ENCODE peak calls at places on chromosomes 2 and 18, in nine cellular contexts. B, Z, O, A, N, H, D, X and U are unnamed samples.
A peak's percentile ranks its signal among the peaks of the same experiment; 100 is the strongest.

GRCh38 chr2:36695746-36696415 is 626 bp upstream of the VIT start:
- DNase-seq in A (no peak), B (peak; percentile 78), H (no peak), N (no peak), Z (no peak), D (peak; percentile 86), O (peak; percentile 73), X (no peak), U (peak; percentile 65)

GRCh38 chr2:172226244-172227061 is 123.8 kb upstream of the DLX2 start:
- DNase-seq in X (no peak), A (no peak), N (peak; percentile 79), Z (no peak), H (no peak), D (no peak), O (no peak), B (no peak), U (no peak)

GRCh38 chr2:112159454-112159921 is 21.3 kb downstream of the FBLN7 start:
- DNase-seq in D (no peak), O (no peak), H (no peak), A (no peak), N (no peak), X (no peak), Z (no peak), B (no peak), U (no peak)

GRCh38 chr18:48124857-48125626 is 194.6 kb upstream of the SMAD2 start:
- DNase-seq in N (no peak), B (no peak), D (no peak), Z (no peak), A (no peak), X (no peak), H (no peak), O (no peak), U (no peak)

GRCh38 chr18:35478520-35479435 is 19.0 kb downstream of the INO80C start:
- DNase-seq in N (no peak), D (peak; percentile 95), O (peak; percentile 86), H (peak; percentile 6), Z (no peak), B (peak; percentile 91), X (no peak), A (peak; percentile 60), U (peak; percentile 79)

GRCh38 chr18:37424507-37424906 is 141.1 kb downstream of the CELF4 start:
- DNase-seq in O (no peak), X (no peak), Z (no peak), D (no peak), H (no peak), N (no peak), B (peak; percentile 77), A (no peak), U (no peak)

GRCh38 chr2:166375736-166376487 is at the start of gene SCN9A:
- DNase-seq in B (peak; percentile 51), A (peak; percentile 4), N (peak; percentile 81), X (peak; percentile 25), Z (no peak), D (peak; percentile 85), O (peak; percentile 72), H (peak; percentile 57), U (peak; percentile 89)

GRCh38 chr2:99101697-99102096 is 39.8 kb upstream of the C2orf15 start:
- DNase-seq in A (no peak), B (peak; percentile 42), Z (peak; percentile 74), D (peak; percentile 7), H (no peak), N (no peak), X (no peak), O (peak; percentile 3), U (no peak)

GRCh38 chr2:184006998-184007397 is 591.3 kb upstream of the ZNF804A start:
- DNase-seq in B (no peak), D (no peak), N (peak; percentile 54), O (no peak), A (no peak), Z (no peak), X (no peak), H (no peak), U (no peak)

GRCh38 chr2:42663106-42663755 is 94.8 kb downstream of the MTA3 start:
- DNase-seq in B (peak; percentile 62), D (peak; percentile 83), A (peak; percentile 35), N (peak; percentile 66), O (peak; percentile 77), Z (peak; percentile 85), H (peak; percentile 19), X (no peak), U (peak; percentile 48)

GRCh38 chr2:96131818-96132745 is 6.2 kb downstream of the ASTL start:
- DNase-seq in B (no peak), Z (no peak), N (no peak), A (no peak), X (no peak), D (no peak), H (no peak), O (no peak), U (no peak)

GRCh38 chr2:240465268-240465764 is 29.9 kb downstream of the GPC1 start:
- DNase-seq in N (peak; percentile 10), X (no peak), A (no peak), H (no peak), Z (no peak), D (no peak), O (no peak), B (no peak), U (no peak)

GRCh38 chr2:89850881-89851582 is 1159.6 kb downstream of the RPIA start:
- DNase-seq in N (no peak), H (no peak), A (no peak), O (no peak), Z (no peak), X (no peak), D (no peak), B (no peak), U (no peak)